ENCODE peak calls at places on chromosomes 5 and 9, in seven cellular contexts. One of them, this sample, is unnamed.

GRCh38 chr5:38601133-38601842 is 44.8 kb upstream of the LIFR start:
- DNase-seq in activated CD4-positive, CD25-positive, alpha-beta regulatory T cell treated with anti-CD3 and anti-CD28 coated beads, Interleukin-2, amount 50 U/mL, for 16 hours: no peak
- DNase-seq in BE2C: no peak
- DNase-seq in AG08396: no peak
- DNase-seq in mucosa of gallbladder: no peak
- DNase-seq in NCI-H2029: no peak
- DNase-seq in left lobe of liver: no peak
- DNase-seq in this sample: no peak

GRCh38 chr9:89806371-89807100 is 201.7 kb downstream of the GADD45G start:
- DNase-seq in AG08396: no peak
- DNase-seq in left lobe of liver: no peak
- DNase-seq in BE2C: no peak
- DNase-seq in activated CD4-positive, CD25-positive, alpha-beta regulatory T cell treated with anti-CD3 and anti-CD28 coated beads, Interleukin-2, amount 50 U/mL, for 16 hours: no peak
- DNase-seq in mucosa of gallbladder: no peak
- DNase-seq in NCI-H2029: no peak
- DNase-seq in this sample: no peak

GRCh38 chr9:134532084-134532483 is 109.5 kb upstream of the COL5A1 start:
- DNase-seq in NCI-H2029: no peak
- DNase-seq in AG08396: no peak
- DNase-seq in mucosa of gallbladder: no peak
- DNase-seq in activated CD4-positive, CD25-positive, alpha-beta regulatory T cell treated with anti-CD3 and anti-CD28 coated beads, Interleukin-2, amount 50 U/mL, for 16 hours: no peak
- DNase-seq in BE2C: no peak
- DNase-seq in left lobe of liver: no peak
- DNase-seq in this sample: no peak

GRCh38 chr5:85814596-85814995 is 803.1 kb upstream of the COX7C start:
- DNase-seq in left lobe of liver: no peak
- DNase-seq in AG08396: no peak
- DNase-seq in mucosa of gallbladder: no peak
- DNase-seq in NCI-H2029: no peak
- DNase-seq in activated CD4-positive, CD25-positive, alpha-beta regulatory T cell treated with anti-CD3 and anti-CD28 coated beads, Interleukin-2, amount 50 U/mL, for 16 hours: no peak
- DNase-seq in BE2C: peak
- DNase-seq in this sample: no peak

GRCh38 chr5:139810341-139811075 is 14.9 kb downstream of the PSD2 start:
- DNase-seq in activated CD4-positive, CD25-positive, alpha-beta regulatory T cell treated with anti-CD3 and anti-CD28 coated beads, Interleukin-2, amount 50 U/mL, for 16 hours: no peak
- DNase-seq in AG08396: no peak
- DNase-seq in mucosa of gallbladder: no peak
- DNase-seq in left lobe of liver: no peak
- DNase-seq in BE2C: no peak
- DNase-seq in NCI-H2029: no peak
- DNase-seq in this sample: no peak

GRCh38 chr5:105506692-105507277 is 1944.2 kb upstream of the NUDT12 start:
- DNase-seq in left lobe of liver: no peak
- DNase-seq in mucosa of gallbladder: no peak
- DNase-seq in activated CD4-positive, CD25-positive, alpha-beta regulatory T cell treated with anti-CD3 and anti-CD28 coated beads, Interleukin-2, amount 50 U/mL, for 16 hours: no peak
- DNase-seq in AG08396: no peak
- DNase-seq in BE2C: peak
- DNase-seq in NCI-H2029: no peak
- DNase-seq in this sample: no peak

GRCh38 chr5:38667499-38667776 is 111.0 kb upstream of the LIFR start:
- DNase-seq in AG08396: no peak
- DNase-seq in mucosa of gallbladder: no peak
- DNase-seq in activated CD4-positive, CD25-positive, alpha-beta regulatory T cell treated with anti-CD3 and anti-CD28 coated beads, Interleukin-2, amount 50 U/mL, for 16 hours: no peak
- DNase-seq in BE2C: no peak
- DNase-seq in left lobe of liver: no peak
- DNase-seq in NCI-H2029: no peak
- DNase-seq in this sample: no peak

GRCh38 chr5:154287136-154287535 is 96.6 kb downstream of the GALNT10 start:
- DNase-seq in AG08396: peak
- DNase-seq in activated CD4-positive, CD25-positive, alpha-beta regulatory T cell treated with anti-CD3 and anti-CD28 coated beads, Interleukin-2, amount 50 U/mL, for 16 hours: no peak
- DNase-seq in NCI-H2029: no peak
- DNase-seq in mucosa of gallbladder: peak
- DNase-seq in left lobe of liver: no peak
- DNase-seq in BE2C: no peak
- DNase-seq in this sample: peak

GRCh38 chr9:38108326-38108725 is 39.3 kb upstream of the SHB start:
- DNase-seq in left lobe of liver: peak
- DNase-seq in mucosa of gallbladder: no peak
- DNase-seq in activated CD4-positive, CD25-positive, alpha-beta regulatory T cell treated with anti-CD3 and anti-CD28 coated beads, Interleukin-2, amount 50 U/mL, for 16 hours: no peak
- DNase-seq in AG08396: no peak
- DNase-seq in NCI-H2029: no peak
- DNase-seq in BE2C: no peak
- DNase-seq in this sample: no peak

GRCh38 chr9:88313364-88314220 is 74.7 kb upstream of the SPIN1 start:
- DNase-seq in left lobe of liver: no peak
- DNase-seq in mucosa of gallbladder: no peak
- DNase-seq in NCI-H2029: no peak
- DNase-seq in BE2C: no peak
- DNase-seq in AG08396: no peak
- DNase-seq in activated CD4-positive, CD25-positive, alpha-beta regulatory T cell treated with anti-CD3 and anti-CD28 coated beads, Interleukin-2, amount 50 U/mL, for 16 hours: peak
- DNase-seq in this sample: no peak

GRCh38 chr5:177440990-177441780 is 5.4 kb upstream of the PRR7 start:
- DNase-seq in AG08396: no peak
- DNase-seq in BE2C: peak
- DNase-seq in activated CD4-positive, CD25-positive, alpha-beta regulatory T cell treated with anti-CD3 and anti-CD28 coated beads, Interleukin-2, amount 50 U/mL, for 16 hours: no peak
- DNase-seq in left lobe of liver: no peak
- DNase-seq in mucosa of gallbladder: no peak
- DNase-seq in NCI-H2029: no peak
- DNase-seq in this sample: no peak

GRCh38 chr5:178347956-178348355 is 115.4 kb upstream of the PHYKPL start:
- DNase-seq in mucosa of gallbladder: no peak
- DNase-seq in activated CD4-positive, CD25-positive, alpha-beta regulatory T cell treated with anti-CD3 and anti-CD28 coated beads, Interleukin-2, amount 50 U/mL, for 16 hours: no peak
- DNase-seq in left lobe of liver: no peak
- DNase-seq in BE2C: no peak
- DNase-seq in AG08396: no peak
- DNase-seq in NCI-H2029: no peak
- DNase-seq in this sample: no peak

GRCh38 chr5:173330151-173330855 is 2.1 kb upstream of the STC2 start:
- DNase-seq in left lobe of liver: no peak
- DNase-seq in activated CD4-positive, CD25-positive, alpha-beta regulatory T cell treated with anti-CD3 and anti-CD28 coated beads, Interleukin-2, amount 50 U/mL, for 16 hours: no peak
- DNase-seq in NCI-H2029: no peak
- DNase-seq in AG08396: no peak
- DNase-seq in BE2C: no peak
- DNase-seq in mucosa of gallbladder: no peak
- DNase-seq in this sample: no peak

GRCh38 chr9:122332083-122332482 is 38.7 kb upstream of the PTGS1 start:
- DNase-seq in NCI-H2029: no peak
- DNase-seq in AG08396: no peak
- DNase-seq in activated CD4-positive, CD25-positive, alpha-beta regulatory T cell treated with anti-CD3 and anti-CD28 coated beads, Interleukin-2, amount 50 U/mL, for 16 hours: no peak
- DNase-seq in BE2C: peak
- DNase-seq in left lobe of liver: no peak
- DNase-seq in mucosa of gallbladder: no peak
- DNase-seq in this sample: no peak

GRCh38 chr9:135697226-135697625 is 2.1 kb downstream of the SOHLH1 start:
- DNase-seq in NCI-H2029: no peak
- DNase-seq in mucosa of gallbladder: no peak
- DNase-seq in left lobe of liver: no peak
- DNase-seq in AG08396: no peak
- DNase-seq in BE2C: no peak
- DNase-seq in activated CD4-positive, CD25-positive, alpha-beta regulatory T cell treated with anti-CD3 and anti-CD28 coated beads, Interleukin-2, amount 50 U/mL, for 16 hours: no peak
- DNase-seq in this sample: no peak

GRCh38 chr9:113888361-113888760 is 12.3 kb downstream of the ZNF618 start:
- DNase-seq in BE2C: no peak
- DNase-seq in NCI-H2029: no peak
- DNase-seq in left lobe of liver: no peak
- DNase-seq in AG08396: no peak
- DNase-seq in activated CD4-positive, CD25-positive, alpha-beta regulatory T cell treated with anti-CD3 and anti-CD28 coated beads, Interleukin-2, amount 50 U/mL, for 16 hours: no peak
- DNase-seq in mucosa of gallbladder: peak
- DNase-seq in this sample: no peak

GRCh38 chr5:75729321-75729720 is 12.1 kb upstream of the POC5 start:
- DNase-seq in mucosa of gallbladder: peak
- DNase-seq in left lobe of liver: no peak
- DNase-seq in BE2C: no peak
- DNase-seq in AG08396: no peak
- DNase-seq in activated CD4-positive, CD25-positive, alpha-beta regulatory T cell treated with anti-CD3 and anti-CD28 coated beads, Interleukin-2, amount 50 U/mL, for 16 hours: no peak
- DNase-seq in NCI-H2029: no peak
- DNase-seq in this sample: no peak

GRCh38 chr9:83336696-83337095 is 201.5 kb downstream of the FRMD3 start:
- DNase-seq in activated CD4-positive, CD25-positive, alpha-beta regulatory T cell treated with anti-CD3 and anti-CD28 coated beads, Interleukin-2, amount 50 U/mL, for 16 hours: no peak
- DNase-seq in NCI-H2029: no peak
- DNase-seq in left lobe of liver: no peak
- DNase-seq in mucosa of gallbladder: no peak
- DNase-seq in BE2C: no peak
- DNase-seq in AG08396: no peak
- DNase-seq in this sample: no peak

GRCh38 chr9:98642661-98643312 is 65.9 kb downstream of the GABBR2 start:
- DNase-seq in NCI-H2029: no peak
- DNase-seq in left lobe of liver: no peak
- DNase-seq in mucosa of gallbladder: no peak
- DNase-seq in BE2C: peak
- DNase-seq in AG08396: no peak
- DNase-seq in activated CD4-positive, CD25-positive, alpha-beta regulatory T cell treated with anti-CD3 and anti-CD28 coated beads, Interleukin-2, amount 50 U/mL, for 16 hours: no peak
- DNase-seq in this sample: no peak

GRCh38 chr9:115650768-115651167 is 502.8 kb upstream of the PAPPA start:
- DNase-seq in activated CD4-positive, CD25-positive, alpha-beta regulatory T cell treated with anti-CD3 and anti-CD28 coated beads, Interleukin-2, amount 50 U/mL, for 16 hours: no peak
- DNase-seq in mucosa of gallbladder: no peak
- DNase-seq in NCI-H2029: no peak
- DNase-seq in AG08396: peak
- DNase-seq in left lobe of liver: no peak
- DNase-seq in BE2C: no peak
- DNase-seq in this sample: no peak

GRCh38 chr5:5584751-5585150 is 162.3 kb downstream of the ICE1 start:
- DNase-seq in AG08396: no peak
- DNase-seq in activated CD4-positive, CD25-positive, alpha-beta regulatory T cell treated with anti-CD3 and anti-CD28 coated beads, Interleukin-2, amount 50 U/mL, for 16 hours: no peak
- DNase-seq in NCI-H2029: no peak
- DNase-seq in BE2C: no peak
- DNase-seq in left lobe of liver: no peak
- DNase-seq in mucosa of gallbladder: no peak
- DNase-seq in this sample: no peak

GRCh38 chr5:118657576-118657975 is 330.8 kb downstream of the DTWD2 start:
- DNase-seq in mucosa of gallbladder: no peak
- DNase-seq in NCI-H2029: no peak
- DNase-seq in left lobe of liver: no peak
- DNase-seq in activated CD4-positive, CD25-positive, alpha-beta regulatory T cell treated with anti-CD3 and anti-CD28 coated beads, Interleukin-2, amount 50 U/mL, for 16 hours: no peak
- DNase-seq in BE2C: no peak
- DNase-seq in AG08396: no peak
- DNase-seq in this sample: no peak

GRCh38 chr5:72366324-72366976 is 46.3 kb downstream of the PTCD2 start:
- DNase-seq in BE2C: peak
- DNase-seq in activated CD4-positive, CD25-positive, alpha-beta regulatory T cell treated with anti-CD3 and anti-CD28 coated beads, Interleukin-2, amount 50 U/mL, for 16 hours: no peak
- DNase-seq in AG08396: peak
- DNase-seq in left lobe of liver: peak
- DNase-seq in NCI-H2029: peak
- DNase-seq in mucosa of gallbladder: peak
- DNase-seq in this sample: peak

GRCh38 chr9:100679834-100680233 is 102.0 kb downstream of the CAVIN4 start:
- DNase-seq in BE2C: no peak
- DNase-seq in AG08396: no peak
- DNase-seq in mucosa of gallbladder: no peak
- DNase-seq in activated CD4-positive, CD25-positive, alpha-beta regulatory T cell treated with anti-CD3 and anti-CD28 coated beads, Interleukin-2, amount 50 U/mL, for 16 hours: no peak
- DNase-seq in NCI-H2029: no peak
- DNase-seq in left lobe of liver: no peak
- DNase-seq in this sample: no peak

GRCh38 chr9:24912767-24913166 is 367.1 kb upstream of the IZUMO3 start:
- DNase-seq in activated CD4-positive, CD25-positive, alpha-beta regulatory T cell treated with anti-CD3 and anti-CD28 coated beads, Interleukin-2, amount 50 U/mL, for 16 hours: no peak
- DNase-seq in BE2C: no peak
- DNase-seq in NCI-H2029: no peak
- DNase-seq in AG08396: no peak
- DNase-seq in mucosa of gallbladder: no peak
- DNase-seq in left lobe of liver: no peak
- DNase-seq in this sample: no peak

GRCh38 chr5:170554566-170555267 is 50.9 kb downstream of the KCNIP1 start:
- DNase-seq in NCI-H2029: no peak
- DNase-seq in AG08396: no peak
- DNase-seq in mucosa of gallbladder: peak
- DNase-seq in BE2C: peak
- DNase-seq in left lobe of liver: no peak
- DNase-seq in activated CD4-positive, CD25-positive, alpha-beta regulatory T cell treated with anti-CD3 and anti-CD28 coated beads, Interleukin-2, amount 50 U/mL, for 16 hours: no peak
- DNase-seq in this sample: no peak

GRCh38 chr5:97071101-97071500 is 71.3 kb downstream of the LIX1 start:
- DNase-seq in BE2C: no peak
- DNase-seq in AG08396: peak
- DNase-seq in NCI-H2029: no peak
- DNase-seq in mucosa of gallbladder: no peak
- DNase-seq in activated CD4-positive, CD25-positive, alpha-beta regulatory T cell treated with anti-CD3 and anti-CD28 coated beads, Interleukin-2, amount 50 U/mL, for 16 hours: no peak
- DNase-seq in left lobe of liver: no peak
- DNase-seq in this sample: peak

GRCh38 chr9:134189475-134190231 is 25.3 kb upstream of the RNU6ATAC start:
- DNase-seq in mucosa of gallbladder: no peak
- DNase-seq in AG08396: no peak
- DNase-seq in left lobe of liver: peak
- DNase-seq in activated CD4-positive, CD25-positive, alpha-beta regulatory T cell treated with anti-CD3 and anti-CD28 coated beads, Interleukin-2, amount 50 U/mL, for 16 hours: no peak
- DNase-seq in BE2C: peak
- DNase-seq in NCI-H2029: no peak
- DNase-seq in this sample: no peak

GRCh38 chr9:132141364-132141947 is 20.4 kb upstream of the NTNG2 start:
- DNase-seq in activated CD4-positive, CD25-positive, alpha-beta regulatory T cell treated with anti-CD3 and anti-CD28 coated beads, Interleukin-2, amount 50 U/mL, for 16 hours: no peak
- DNase-seq in BE2C: no peak
- DNase-seq in NCI-H2029: peak
- DNase-seq in AG08396: peak
- DNase-seq in mucosa of gallbladder: no peak
- DNase-seq in left lobe of liver: no peak
- DNase-seq in this sample: no peak

GRCh38 chr5:139708877-139709586 is 60.9 kb downstream of the CXXC5 start:
- DNase-seq in BE2C: peak
- DNase-seq in activated CD4-positive, CD25-positive, alpha-beta regulatory T cell treated with anti-CD3 and anti-CD28 coated beads, Interleukin-2, amount 50 U/mL, for 16 hours: no peak
- DNase-seq in AG08396: peak
- DNase-seq in left lobe of liver: peak
- DNase-seq in NCI-H2029: peak
- DNase-seq in mucosa of gallbladder: no peak
- DNase-seq in this sample: no peak

GRCh38 chr9:89442501-89442978 is 55.4 kb downstream of the SEMA4D start:
- DNase-seq in left lobe of liver: no peak
- DNase-seq in BE2C: no peak
- DNase-seq in NCI-H2029: no peak
- DNase-seq in AG08396: no peak
- DNase-seq in activated CD4-positive, CD25-positive, alpha-beta regulatory T cell treated with anti-CD3 and anti-CD28 coated beads, Interleukin-2, amount 50 U/mL, for 16 hours: no peak
- DNase-seq in mucosa of gallbladder: no peak
- DNase-seq in this sample: no peak

GRCh38 chr5:54644226-54644625 is 126.7 kb downstream of the SNX18 start:
- DNase-seq in NCI-H2029: no peak
- DNase-seq in left lobe of liver: no peak
- DNase-seq in BE2C: no peak
- DNase-seq in AG08396: peak
- DNase-seq in mucosa of gallbladder: no peak
- DNase-seq in activated CD4-positive, CD25-positive, alpha-beta regulatory T cell treated with anti-CD3 and anti-CD28 coated beads, Interleukin-2, amount 50 U/mL, for 16 hours: no peak
- DNase-seq in this sample: no peak

GRCh38 chr5:121304838-121305237 is 546.8 kb upstream of the FTMT start:
- DNase-seq in activated CD4-positive, CD25-positive, alpha-beta regulatory T cell treated with anti-CD3 and anti-CD28 coated beads, Interleukin-2, amount 50 U/mL, for 16 hours: no peak
- DNase-seq in mucosa of gallbladder: no peak
- DNase-seq in NCI-H2029: no peak
- DNase-seq in BE2C: no peak
- DNase-seq in left lobe of liver: no peak
- DNase-seq in AG08396: no peak
- DNase-seq in this sample: no peak

GRCh38 chr9:110157812-110158629 is 49.9 kb downstream of the C9orf152 start:
- DNase-seq in activated CD4-positive, CD25-positive, alpha-beta regulatory T cell treated with anti-CD3 and anti-CD28 coated beads, Interleukin-2, amount 50 U/mL, for 16 hours: no peak
- DNase-seq in BE2C: no peak
- DNase-seq in NCI-H2029: peak
- DNase-seq in left lobe of liver: no peak
- DNase-seq in mucosa of gallbladder: no peak
- DNase-seq in AG08396: no peak
- DNase-seq in this sample: no peak